ENCODE peak calls at places on chromosomes 11 and 22, in seven cellular contexts. P is GM12891, M is H1, A is K562, T is GM12878, B is GM12892, W is SK-N-SH. C is an unnamed sample.
A peak's percentile ranks its signal among the peaks of the same experiment; 100 is the strongest.

GRCh38 chr22:27474112-27474571 is 327.4 kb downstream of the MN1 start:
- DNase-seq in B (no peak), P (no peak), W (no peak), T (no peak), M (no peak), A (no peak), C (no peak)

GRCh38 chr11:16999116-16999515 is 15.1 kb downstream of the PLEKHA7 start:
- DNase-seq in M (no peak), T (no peak), W (no peak), B (no peak), A (no peak), P (no peak), C (no peak)

GRCh38 chr11:111581341-111581740 is 20.9 kb upstream of the SIK2 start:
- DNase-seq in W (no peak), M (no peak), P (no peak), A (no peak), B (no peak), T (no peak), C (no peak)

GRCh38 chr22:49544286-49544685 is 283.4 kb downstream of the BRD1 start:
- DNase-seq in B (no peak), P (no peak), T (no peak), W (no peak), A (no peak), M (no peak), C (no peak)

GRCh38 chr11:129323896-129324522 is 51.6 kb upstream of the BARX2 start:
- DNase-seq in M (no peak), P (no peak), B (no peak), A (no peak), W (no peak), T (no peak), C (peak; percentile 37)

GRCh38 chr11:28017816-28018215 is 90.1 kb downstream of the KIF18A start:
- DNase-seq in M (no peak), W (no peak), T (no peak), P (no peak), B (no peak), A (no peak), C (no peak)

GRCh38 chr22:32482708-32483107 is 8.1 kb downstream of the FBXO7 start:
- DNase-seq in W (no peak), A (peak; percentile 44), B (no peak), T (peak; percentile 39), P (no peak), M (no peak), C (no peak)

GRCh38 chr11:41497974-41498373 is 38.5 kb upstream of the LRRC4C start:
- DNase-seq in A (no peak), T (no peak), M (peak; percentile 53), P (no peak), B (no peak), W (no peak), C (no peak)

GRCh38 chr11:114291847-114292680 is 4.1 kb upstream of the NNMT start:
- DNase-seq in W (no peak), M (no peak), P (no peak), B (no peak), A (no peak), T (no peak), C (no peak)
- TF ChIP-seq TAF1 in W (no peak), M (no peak), P (no peak), B (no peak), A (no peak), T (no peak), C (no peak)

DNA sequence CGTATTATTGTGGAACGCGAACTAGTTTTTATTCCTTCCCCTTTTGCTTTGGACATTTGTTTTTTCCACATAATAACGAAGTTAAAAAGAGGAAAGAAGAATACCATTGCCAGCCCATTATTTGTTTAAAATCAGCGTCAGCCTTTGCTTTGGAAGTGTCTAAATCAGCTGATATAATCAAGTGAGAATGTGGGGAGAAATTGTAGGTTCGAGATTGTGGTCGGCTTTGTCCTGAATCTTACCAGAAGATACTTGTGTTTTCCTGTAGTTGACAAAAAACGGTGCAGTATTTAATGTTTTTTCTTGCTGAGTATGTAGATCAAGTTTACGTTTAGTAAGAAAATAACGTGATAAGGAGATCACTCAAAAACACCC is 935 bp downstream of the ZNF143 start:
- DNase-seq in T (no peak), A (no peak), M (no peak), W (peak; percentile 11), B (no peak), P (no peak), C (peak; percentile 12)
- TF ChIP-seq TAF1 in T (no peak), A (no peak), M (no peak), W (no peak), B (no peak), P (no peak), C (no peak)

GRCh38 chr11:18332891-18333290 is 10.5 kb downstream of the GTF2H1 start:
- DNase-seq in W (no peak), P (no peak), M (no peak), A (no peak), B (no peak), T (no peak), C (no peak)

GRCh38 chr11:18332302-18332701 is 9.9 kb downstream of the GTF2H1 start:
- DNase-seq in W (no peak), M (peak; percentile 19), P (no peak), T (no peak), A (no peak), B (no peak), C (no peak)

GRCh38 chr11:18330921-18331320 is 8.6 kb downstream of the GTF2H1 start:
- DNase-seq in B (no peak), A (no peak), W (no peak), M (no peak), T (no peak), P (no peak), C (no peak)

GRCh38 chr11:18324381-18324780 is 2.0 kb downstream of the GTF2H1 start:
- DNase-seq in A (no peak), B (no peak), P (no peak), W (no peak), T (no peak), M (no peak), C (no peak)

DNA sequence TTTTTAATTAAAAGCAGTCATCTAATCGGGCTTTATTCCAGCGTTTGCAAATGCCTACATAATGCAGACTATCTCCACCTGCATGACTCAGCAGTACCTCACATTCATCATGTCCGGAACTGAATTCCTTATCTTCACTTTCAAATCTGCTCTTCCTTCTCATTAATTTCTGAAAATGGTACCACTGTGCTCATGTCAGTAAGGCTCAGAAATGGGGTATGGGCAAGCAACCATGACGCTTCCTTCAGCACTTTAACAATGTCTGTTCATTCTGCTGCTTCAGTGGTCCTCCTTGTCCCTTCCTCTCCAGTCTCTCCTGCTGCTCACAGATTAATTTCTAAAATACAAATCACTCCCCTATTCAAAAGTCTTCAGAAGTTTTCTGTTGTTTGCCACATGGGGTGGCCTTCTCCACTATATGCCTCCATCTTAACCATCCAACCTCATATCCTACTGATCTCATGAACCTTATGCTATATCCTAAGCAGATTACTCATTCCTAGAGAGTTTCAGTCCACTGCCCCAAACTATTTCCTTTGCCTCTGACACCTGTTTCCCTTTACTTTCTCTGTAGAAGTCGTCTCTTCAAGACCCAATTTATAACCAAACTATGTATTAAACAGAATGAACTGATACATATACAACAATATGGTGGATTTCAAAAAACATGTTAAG is 7.0 kb downstream of the GTF2H1 start:
- DNase-seq in P (no peak), B (peak; percentile 18), W (no peak), A (peak; percentile 68), T (no peak), M (no peak), C (no peak)
- TF ChIP-seq TAF1 in P (no peak), B (no peak), W (no peak), A (no peak), T (no peak), M (no peak), C (no peak)

GRCh38 chr11:72430743-72431570 is 3.4 kb downstream of the CLPB start:
- DNase-seq in A (peak; percentile 67), T (no peak), W (peak; percentile 74), B (no peak), P (peak; percentile 49), M (no peak), C (peak; percentile 66)
- TF ChIP-seq TAF1 in A (no peak), T (no peak), W (no peak), B (no peak), P (no peak), M (no peak), C (no peak)

DNA sequence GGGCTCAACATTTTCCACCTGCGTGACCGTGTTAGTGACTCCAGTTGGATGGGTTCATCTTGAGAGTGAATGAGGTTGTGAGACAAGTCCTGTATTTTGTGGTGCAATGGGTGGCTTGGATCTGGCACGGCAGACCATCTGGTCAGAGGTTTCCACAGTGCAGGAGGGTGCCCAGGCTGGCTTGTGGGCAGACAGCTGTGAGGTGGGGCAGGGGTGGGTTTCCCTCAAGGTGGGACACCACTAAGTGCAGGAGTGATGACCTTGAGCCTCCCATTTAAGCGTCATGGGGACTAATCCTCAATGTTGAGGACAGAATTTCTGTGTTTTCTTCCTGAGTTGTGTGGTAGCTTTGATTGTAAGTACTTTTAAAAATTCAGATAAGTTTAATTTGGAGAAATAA is 220.6 kb downstream of the TBC1D22A start:
- DNase-seq in B (no peak), P (no peak), T (no peak), A (no peak), W (no peak), M (no peak), C (no peak)
- TF ChIP-seq TAF1 in B (no peak), P (no peak), T (no peak), A (no peak), W (no peak), M (no peak), C (no peak)

GRCh38 chr11:79708319-79708928 is 267.6 kb upstream of the TENM4 start:
- DNase-seq in A (no peak), M (no peak), P (no peak), W (peak; percentile 29), B (no peak), T (peak; percentile 1), C (peak; percentile 53)
- TF ChIP-seq TAF1 in A (no peak), M (no peak), P (no peak), W (no peak), B (no peak), T (no peak), C (no peak)

C was measured in HepG2.